ENCODE peak calls at places on chromosomes 6 and 20, in eight cellular contexts. C is CD4-positive, alpha-beta memory T cell; X is Calu3; N is EL; E is HCEC 1CT; R is mucosa of gallbladder; O is stimulated activated CD4-positive, alpha-beta T cell treated with anti-CD3 and anti-CD28 coated beads, Interleukin-1b, Interleukin-23, amount 100 ng/mL, for 24 hours; T is EH. U is an unnamed sample.

GRCh38 chr6:111653434-111653833 is 47.8 kb upstream of the TRAF3IP2 start:
- DNase-seq in R (no peak), O (no peak), N (no peak), E (no peak), C (no peak), X (no peak), T (no peak), U (no peak)

GRCh38 chr6:21947751-21948386 is 349.0 kb downstream of the PRL start:
- DNase-seq in E (no peak), T (peak; percentile 76), N (no peak), C (no peak), R (no peak), X (no peak), O (no peak), U (no peak)

GRCh38 chr6:72132425-72132824 is 246.1 kb downstream of the RIMS1 start:
- DNase-seq in X (no peak), N (no peak), R (no peak), C (no peak), O (no peak), T (no peak), E (no peak), U (no peak)

GRCh38 chr6:52076791-52077179 is 10.6 kb downstream of the PKHD1 start:
- DNase-seq in E (no peak), X (no peak), R (no peak), T (no peak), O (no peak), C (no peak), N (no peak), U (no peak)

GRCh38 chr20:39660251-39660650 is 698.1 kb downstream of the DHX35 start:
- DNase-seq in N (peak; percentile 58), O (no peak), T (peak; percentile 62), C (no peak), R (no peak), X (no peak), E (no peak), U (no peak)

GRCh38 chr20:33083544-33084340 is 4.3 kb downstream of the BPIFB4 start:
- DNase-seq in R (no peak), E (no peak), O (no peak), C (no peak), N (no peak), T (no peak), X (no peak), U (no peak)

GRCh38 chr6:19301980-19302379 is 535.2 kb upstream of the ID4 start:
- DNase-seq in C (no peak), X (no peak), O (no peak), T (peak; percentile 29), E (no peak), N (no peak), R (no peak), U (no peak)

GRCh38 chr20:41149679-41150131 is 12.4 kb downstream of the PLCG1 start:
- DNase-seq in X (no peak), N (peak; percentile 83), R (no peak), T (peak; percentile 82), O (no peak), C (no peak), E (peak; percentile 73), U (no peak)

GRCh38 chr6:2688416-2689064 is 62.2 kb downstream of the MYLK4 start:
- DNase-seq in N (peak; percentile 81), C (no peak), R (no peak), X (peak; percentile 6), T (peak; percentile 72), O (no peak), E (peak; percentile 69), U (no peak)

GRCh38 chr6:137264308-137265075 is 45.3 kb upstream of the IFNGR1 start:
- DNase-seq in O (no peak), T (peak; percentile 62), X (no peak), C (no peak), N (no peak), E (no peak), R (no peak), U (no peak)

GRCh38 chr20:44247676-44248419 is 740 bp downstream of the GDAP1L1 start:
- DNase-seq in O (no peak), X (peak; percentile 68), E (peak; percentile 7), T (peak; percentile 44), R (no peak), N (peak; percentile 25), C (no peak), U (no peak)

GRCh38 chr6:105459884-105460283 is 57.0 kb upstream of the PREP start:
- DNase-seq in X (peak; percentile 7), E (peak; percentile 82), O (no peak), T (peak; percentile 70), C (no peak), N (peak; percentile 64), R (no peak), U (no peak)

GRCh38 chr20:1434571-1435336 is 31.9 kb downstream of the NSFL1C start:
- DNase-seq in R (peak; percentile 49), C (peak; percentile 72), X (no peak), N (peak; percentile 92), T (peak; percentile 89), O (no peak), E (peak; percentile 95), U (no peak)